ENCODE peak calls at places on chromosomes 16 and 17, in five cellular contexts. E, W, M, I and H are unnamed samples.
A peak's percentile ranks its signal among the peaks of the same experiment; 100 is the strongest.

GRCh38 chr17:6070280-6070894 is at the start of gene WSCD1:
- DNase-seq in E (no peak), W (peak; percentile 45), M (no peak), I (no peak), H (no peak)

GRCh38 chr17:56988901-56989572 is 11.1 kb downstream of the SCPEP1 start:
- DNase-seq in E (no peak), W (no peak), M (no peak), I (no peak), H (no peak)

GRCh38 chr16:83574388-83574787 is 233.4 kb upstream of the HSBP1 start:
- DNase-seq in E (no peak), W (no peak), M (no peak), I (no peak), H (no peak)

GRCh38 chr17:2137342-2138098 is 82.6 kb downstream of the HIC1 start:
- DNase-seq in E (no peak), W (no peak), M (no peak), I (no peak), H (no peak)

GRCh38 chr17:72838581-72838980 is 253.9 kb downstream of the SLC39A11 start:
- DNase-seq in E (no peak), W (no peak), M (no peak), I (no peak), H (no peak)

GRCh38 chr17:29443041-29443440 is 52.9 kb downstream of the TAOK1 start:
- DNase-seq in E (no peak), W (no peak), M (no peak), I (no peak), H (no peak)

GRCh38 chr16:58331024-58331707 is 36.3 kb upstream of the PRSS54 start:
- DNase-seq in E (no peak), W (no peak), M (no peak), I (no peak), H (no peak)

GRCh38 chr16:57109500-57110105 is 17.2 kb downstream of the CPNE2 start:
- DNase-seq in E (no peak), W (no peak), M (no peak), I (no peak), H (no peak)

GRCh38 chr17:32871736-32872135 is 5.2 kb downstream of the MYO1D start:
- DNase-seq in E (no peak), W (no peak), M (no peak), I (no peak), H (no peak)

GRCh38 chr16:24858219-24859041 is 12.7 kb downstream of the SLC5A11 start:
- DNase-seq in E (peak; percentile 17), W (peak; percentile 39), M (no peak), I (peak; percentile 1), H (peak; percentile 71)

GRCh38 chr16:84451781-84452180 is 52.7 kb downstream of the MEAK7 start:
- DNase-seq in E (no peak), W (peak; percentile 17), M (no peak), I (no peak), H (no peak)

GRCh38 chr17:63914471-63914870 is 3.4 kb upstream of the CSHL1 start:
- DNase-seq in E (no peak), W (no peak), M (no peak), I (no peak), H (peak; percentile 41)

GRCh38 chr17:77303620-77304019 is 162.9 kb downstream of the SEC14L1 start:
- DNase-seq in E (no peak), W (no peak), M (no peak), I (no peak), H (no peak)

GRCh38 chr16:7967986-7968509 is 622.3 kb downstream of the TMEM114 start:
- DNase-seq in E (no peak), W (no peak), M (no peak), I (no peak), H (no peak)

GRCh38 chr17:59814685-59815084 is 78.1 kb downstream of the TUBD1 start:
- DNase-seq in E (no peak), W (no peak), M (no peak), I (no peak), H (no peak)

GRCh38 chr16:29811896-29812665 is at the start of gene PRRT2:
- DNase-seq in E (no peak), W (no peak), M (no peak), I (no peak), H (peak; percentile 89)

GRCh38 chr16:81448154-81449131 is 3.8 kb downstream of the CMIP start:
- DNase-seq in E (no peak), W (peak; percentile 73), M (no peak), I (no peak), H (no peak)

GRCh38 chr16:4606354-4606753 is 8.3 kb downstream of the UBALD1 start:
- DNase-seq in E (no peak), W (peak; percentile 65), M (no peak), I (no peak), H (no peak)

GRCh38 chr16:77732241-77732946 is 10.1 kb downstream of the NUDT7 start:
- DNase-seq in E (no peak), W (no peak), M (no peak), I (no peak), H (no peak)

GRCh38 chr17:73304971-73305786 is 6.6 kb downstream of the CDC42EP4 start:
- DNase-seq in E (no peak), W (peak; percentile 54), M (peak; percentile 88), I (no peak), H (no peak)

GRCh38 chr17:42288985-42289862 is 926 bp downstream of the STAT5A start:
- DNase-seq in E (peak; percentile 62), W (peak; percentile 55), M (no peak), I (no peak), H (peak; percentile 68)

GRCh38 chr17:82049521-82049971 is 2.1 kb downstream of the RFNG start:
- DNase-seq in E (no peak), W (no peak), M (no peak), I (no peak), H (no peak)

GRCh38 chr16:72501739-72502653 is 330.0 kb upstream of the PMFBP1 start:
- DNase-seq in E (no peak), W (peak; percentile 45), M (peak; percentile 40), I (peak; percentile 4), H (peak; percentile 76)

GRCh38 chr17:74059471-74059870 is 144.0 kb upstream of the RPL38 start:
- DNase-seq in E (no peak), W (peak; percentile 27), M (no peak), I (no peak), H (no peak)

GRCh38 chr17:57783338-57783742 is 38.2 kb upstream of the CCDC182 start:
- DNase-seq in E (peak; percentile 55), W (peak; percentile 80), M (no peak), I (peak; percentile 53), H (peak; percentile 73)

GRCh38 chr16:68756250-68757051 is 19.4 kb downstream of the CDH1 start:
- DNase-seq in E (no peak), W (peak; percentile 70), M (no peak), I (peak; percentile 50), H (no peak)

GRCh38 chr17:27760069-27760885 is 40.1 kb downstream of the NOS2 start:
- DNase-seq in E (peak; percentile 46), W (peak; percentile 79), M (peak; percentile 57), I (peak; percentile 57), H (peak; percentile 83)

GRCh38 chr17:17358060-17358751 is 55.0 kb downstream of the NT5M start:
- DNase-seq in E (no peak), W (no peak), M (no peak), I (no peak), H (no peak)

GRCh38 chr16:2846511-2847310 is 11.3 kb downstream of the PRSS22 start:
- DNase-seq in E (no peak), W (no peak), M (peak; percentile 14), I (no peak), H (no peak)

GRCh38 chr17:40176409-40177110 is 710 bp upstream of the RAPGEFL1 start:
- DNase-seq in E (no peak), W (peak; percentile 60), M (no peak), I (no peak), H (no peak)

GRCh38 chr17:77313831-77314230 is 173.1 kb downstream of the SEC14L1 start:
- DNase-seq in E (no peak), W (no peak), M (no peak), I (no peak), H (peak; percentile 30)

GRCh38 chr17:63997341-63998048 is 656 bp upstream of the PRR29 start:
- DNase-seq in E (no peak), W (no peak), M (no peak), I (no peak), H (peak; percentile 46)

GRCh38 chr17:31446195-31446967 is 54.9 kb downstream of the RAB11FIP4 start:
- DNase-seq in E (no peak), W (no peak), M (no peak), I (no peak), H (no peak)